ENCODE peak calls at places on chromosomes 11 and 22, in four cellular contexts. X is A549, G is K562, H is GM12878. N is an unnamed sample.

GRCh38 chr11:115581871-115582639 is 77.8 kb upstream of the CADM1 start:
- DNase-seq in H (no peak), X (peak; percentile 9), G (no peak), N (no peak)

GRCh38 chr11:43515090-43515489 is 156.4 kb downstream of the TTC17 start:
- DNase-seq in H (no peak), X (peak; percentile 18), G (peak; percentile 56), N (peak; percentile 23)

GRCh38 chr22:39926175-39927152 is 25.6 kb downstream of the GRAP2 start:
- DNase-seq in G (no peak), H (no peak), X (no peak), N (no peak)

GRCh38 chr11:120121914-120122473 is 15.9 kb downstream of the TRIM29 start:
- DNase-seq in H (no peak), G (no peak), X (no peak), N (peak; percentile 49)

GRCh38 chr22:41247703-41248102 is 7.0 kb upstream of the CHADL start:
- DNase-seq in G (no peak), H (no peak), X (no peak), N (no peak)

GRCh38 chr11:72970557-72971118 is 156.4 kb downstream of the ATG16L2 start:
- DNase-seq in H (no peak), X (no peak), G (no peak), N (no peak)

GRCh38 chr11:59187587-59187986 is 15.7 kb downstream of the DTX4 start:
- DNase-seq in G (no peak), X (no peak), H (no peak), N (no peak)

GRCh38 chr22:20940904-20941385 is 23.7 kb downstream of the CRKL start:
- DNase-seq in H (no peak), X (no peak), G (no peak), N (no peak)

GRCh38 chr11:123063396-123064267 is 1.7 kb upstream of the HSPA8 start:
- DNase-seq in X (peak; percentile 69), H (no peak), G (no peak), N (peak; percentile 64)

GRCh38 chr11:62880231-62880802 is 379 bp upstream of the SLC3A2 start:
- DNase-seq in G (peak; percentile 60), X (peak; percentile 37), H (no peak), N (no peak)

GRCh38 chr11:36507824-36508489 is 2.1 kb downstream of the TRAF6 start:
- DNase-seq in X (no peak), G (no peak), H (no peak), N (no peak)

GRCh38 chr22:19523240-19524169 is 705 bp downstream of the CLDN5 start:
- DNase-seq in H (no peak), G (no peak), X (no peak), N (no peak)

GRCh38 chr11:59267738-59268475 is 55.2 kb upstream of the MPEG1 start:
- DNase-seq in G (no peak), H (no peak), X (no peak), N (no peak)

GRCh38 chr22:46596032-46596441 is 24.1 kb upstream of the GRAMD4 start:
- DNase-seq in X (no peak), H (no peak), G (no peak), N (no peak)

GRCh38 chr11:65181569-65182257 is at the start of gene CAPN1:
- DNase-seq in X (peak; percentile 86), G (peak; percentile 96), H (peak; percentile 49), N (peak; percentile 74)

DNA sequence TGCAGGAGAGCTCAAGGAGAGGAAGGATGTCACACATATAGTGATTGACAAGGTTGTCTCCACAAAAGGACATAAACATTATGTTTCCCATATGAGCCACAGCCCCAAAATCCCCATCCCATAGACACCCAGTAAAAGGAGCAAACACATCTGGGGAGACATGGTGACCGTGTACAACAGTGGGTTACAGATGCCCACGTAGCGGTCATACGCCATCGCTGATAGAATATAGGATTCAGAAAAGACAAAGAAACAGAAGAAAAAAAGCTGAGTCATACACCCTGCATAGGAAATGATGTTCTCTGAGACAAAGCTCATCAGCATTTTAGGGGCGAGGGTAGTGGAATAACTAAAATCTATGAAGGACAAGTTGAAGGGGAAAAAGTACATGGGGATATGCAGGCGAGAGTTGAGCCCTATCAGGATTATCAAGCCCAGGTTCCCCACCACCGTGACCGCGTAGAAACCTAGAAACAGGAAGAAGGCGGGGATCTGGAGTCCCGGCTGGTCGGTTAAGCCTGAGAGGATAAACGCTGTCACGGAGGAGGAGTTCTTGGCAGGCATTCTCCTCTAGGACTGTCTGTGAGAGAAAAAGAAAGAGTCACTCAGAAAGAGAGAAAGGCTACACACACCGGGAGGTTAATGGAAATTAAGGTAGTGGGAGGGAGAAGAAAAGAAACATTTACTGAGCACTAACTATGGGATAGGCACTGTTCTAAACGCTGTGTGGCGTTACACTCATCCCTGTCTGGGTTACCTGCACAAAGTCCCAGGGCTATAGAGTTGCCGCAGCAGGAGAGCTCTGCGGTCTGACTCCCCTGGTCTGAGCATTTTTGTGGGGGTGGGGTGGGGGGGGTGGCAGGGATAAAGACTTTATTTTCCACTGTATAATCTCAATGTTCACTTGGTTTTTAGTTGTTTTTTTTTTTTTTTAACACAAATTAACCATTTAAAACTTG is 36.1 kb upstream of the OR8B8 start:
- DNase-seq in X (peak; percentile 23), G (peak; percentile 77), H (no peak), N (peak; percentile 9)
- TF ChIP-seq ESRRA in X (no peak), G (peak; percentile 34), H (no peak), N (no peak)

GRCh38 chr11:1462576-1462975 is 24.0 kb downstream of the MOB2 start:
- DNase-seq in H (no peak), G (no peak), X (no peak), N (no peak)

GRCh38 chr11:1460396-1460795 is 26.2 kb downstream of the MOB2 start:
- DNase-seq in X (no peak), H (no peak), G (no peak), N (no peak)

GRCh38 chr11:1461806-1462455 is 24.6 kb downstream of the MOB2 start:
- DNase-seq in X (no peak), H (no peak), G (no peak), N (no peak)

GRCh38 chr11:1459739-1460395 is 26.7 kb downstream of the MOB2 start:
- DNase-seq in G (no peak), H (no peak), X (no peak), N (no peak)

GRCh38 chr11:1460994-1461805 is 25.4 kb downstream of the MOB2 start:
- DNase-seq in G (no peak), X (no peak), H (no peak), N (no peak)
- H3K4me3 ChIP-seq in G (no peak overlapping the region), X (no peak overlapping the region), H (no peak overlapping the region), N (no peak overlapping the region)

GRCh38 chr11:85749884-85750283 is 61.1 kb downstream of the SYTL2 start:
- DNase-seq in G (no peak), H (no peak), X (no peak), N (no peak)

GRCh38 chr11:85751738-85752137 is 59.2 kb downstream of the SYTL2 start:
- DNase-seq in X (no peak), H (no peak), G (no peak), N (no peak)

GRCh38 chr11:85750646-85751045 is 60.3 kb downstream of the SYTL2 start:
- DNase-seq in G (no peak), H (no peak), X (no peak), N (no peak)

GRCh38 chr11:85752890-85753581 is 57.9 kb downstream of the SYTL2 start:
- DNase-seq in X (no peak), G (no peak), H (no peak), N (no peak)

GRCh38 chr11:85752201-85752889 is 58.6 kb downstream of the SYTL2 start:
- DNase-seq in G (no peak), H (no peak), X (no peak), N (no peak)
- TF ChIP-seq CHD4 in G (no peak), H (no peak), X (no peak), N (no peak)

DNA sequence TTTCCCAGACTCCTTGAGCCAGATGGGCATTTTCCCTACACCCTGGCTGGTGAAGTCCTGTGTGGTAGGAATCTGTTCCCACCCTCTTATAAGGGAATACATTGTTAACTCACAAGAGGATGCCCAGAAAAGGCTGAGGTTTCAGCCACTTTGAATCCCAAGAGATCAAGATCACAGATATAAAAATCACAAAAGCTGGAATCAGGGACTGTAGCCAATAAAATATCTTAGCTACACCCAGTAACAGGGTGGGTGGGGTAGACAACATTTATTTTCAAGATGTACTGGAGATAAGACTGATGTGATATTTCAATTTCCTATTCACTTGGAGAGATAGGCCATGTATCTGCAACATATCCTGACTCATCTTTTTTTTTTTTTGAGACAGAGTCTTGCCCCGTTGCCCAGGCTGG is 50.3 kb downstream of the COPB1 start:
- DNase-seq in X (peak; percentile 47), H (no peak), G (no peak), N (no peak)
- TF ChIP-seq ESRRA in X (no peak), H (no peak), G (no peak), N (no peak)

GRCh38 chr11:45078236-45079074 is 68.0 kb upstream of the PRDM11 start:
- DNase-seq in G (no peak), H (no peak), X (no peak), N (no peak)

GRCh38 chr11:45079567-45079942 is 66.9 kb upstream of the PRDM11 start:
- DNase-seq in G (no peak), H (no peak), X (no peak), N (no peak)

GRCh38 chr11:45076761-45077160 is 69.7 kb upstream of the PRDM11 start:
- DNase-seq in H (no peak), X (no peak), G (no peak), N (no peak)

GRCh38 chr11:45079943-45080719 is 66.3 kb upstream of the PRDM11 start:
- DNase-seq in X (no peak), G (no peak), H (no peak), N (no peak)

DNA sequence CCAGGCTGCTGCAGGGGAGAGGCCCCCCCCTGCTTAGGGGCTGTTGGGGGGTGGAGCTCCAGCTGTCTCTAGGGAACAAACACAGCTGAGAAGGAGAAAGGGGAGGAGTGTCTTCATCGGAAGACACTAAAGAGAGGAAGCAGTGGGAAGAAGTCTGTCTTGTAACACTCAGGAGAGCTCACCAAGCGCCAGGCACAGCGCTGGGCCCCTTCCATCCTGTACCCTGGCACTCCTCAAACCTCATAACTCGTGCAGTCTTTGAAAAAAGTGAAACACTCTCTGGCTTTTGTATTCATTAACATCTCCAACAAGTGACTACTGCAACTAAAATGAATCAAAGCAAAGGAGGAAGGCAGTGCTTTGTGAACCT is 67.4 kb upstream of the PRDM11 start:
- DNase-seq in G (no peak), H (no peak), X (no peak), N (no peak)
- H3K4me3 ChIP-seq in G (no peak overlapping the region), H (no peak overlapping the region), X (no peak overlapping the region), N (no peak overlapping the region)

GRCh38 chr22:35587447-35587870 is 29.7 kb downstream of the MB start:
- DNase-seq in X (no peak), H (no peak), G (no peak), N (no peak)
- TF ChIP-seq CHD4 in X (no peak), H (no peak), G (no peak), N (no peak)

DNA sequence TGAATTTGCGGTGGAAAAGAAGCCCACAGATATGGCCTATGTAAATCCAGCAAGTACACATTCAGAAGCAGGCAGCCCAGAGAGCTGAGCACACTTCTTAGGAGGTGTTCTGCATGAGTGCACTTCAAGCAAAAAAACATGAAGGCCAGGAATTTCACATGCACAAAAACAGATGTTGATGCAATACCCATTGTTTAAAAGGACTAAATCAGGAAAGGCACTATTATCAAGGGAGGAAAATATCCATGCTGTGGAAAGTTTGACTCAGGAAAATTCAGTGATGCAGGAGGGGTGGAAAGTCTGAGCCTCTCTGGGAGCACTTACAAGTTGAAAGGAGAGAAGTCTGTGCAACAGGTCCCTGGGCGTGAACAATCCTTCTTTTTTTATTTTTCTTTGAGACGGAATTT is 15.8 kb upstream of the CARS1 start:
- DNase-seq in X (no peak), G (no peak), H (no peak), N (no peak)
- TF ChIP-seq ESRRA in X (no peak), G (no peak), H (no peak), N (no peak)

GRCh38 chr11:45921561-45922424 is 663 bp upstream of the LARGE2 start:
- DNase-seq in X (no peak), H (no peak), G (no peak), N (peak; percentile 61)
- H3K4me3 ChIP-seq in X (peak overlapping the region; percentile 55), H (no peak overlapping the region), G (peak overlapping the region; percentile 52), N (peak overlapping the region; percentile 61)

N was measured in HepG2.